ENCODE peak calls at places on chromosome 9, in five cellular contexts. W, S, A, K and C are unnamed samples.

GRCh38 chr9:99762470-99762869 is 59.2 kb upstream of the NR4A3 start:
- DNase-seq in W (no peak), S (no peak), A (no peak), K (peak), C (no peak)

GRCh38 chr9:136629001-136629878 is 33.5 kb upstream of the EGFL7 start:
- DNase-seq in W (no peak), S (peak), A (no peak), K (no peak), C (no peak)

GRCh38 chr9:35791321-35791921 is at the start of gene NPR2:
- DNase-seq in W (no peak), S (no peak), A (peak), K (no peak), C (no peak)

GRCh38 chr9:69380811-69381210 is 55.8 kb downstream of the ENTREP1 start:
- DNase-seq in W (no peak), S (no peak), A (no peak), K (no peak), C (no peak)

GRCh38 chr9:89715318-89715858 is 110.6 kb downstream of the GADD45G start:
- DNase-seq in W (no peak), S (no peak), A (no peak), K (no peak), C (no peak)

GRCh38 chr9:89750117-89750551 is 145.3 kb downstream of the GADD45G start:
- DNase-seq in W (no peak), S (no peak), A (no peak), K (no peak), C (no peak)

GRCh38 chr9:77731008-77731698 is 83.0 kb upstream of the GNA14 start:
- DNase-seq in W (no peak), S (no peak), A (no peak), K (no peak), C (no peak)

GRCh38 chr9:135253305-135254004 is 166.0 kb downstream of the OLFM1 start:
- DNase-seq in W (peak), S (no peak), A (no peak), K (no peak), C (no peak)

GRCh38 chr9:4936277-4936676 is 48.8 kb upstream of the JAK2 start:
- DNase-seq in W (no peak), S (no peak), A (no peak), K (no peak), C (no peak)

GRCh38 chr9:111481885-111482636 is 2.1 kb downstream of the ECPAS start:
- DNase-seq in W (peak), S (no peak), A (no peak), K (no peak), C (no peak)

GRCh38 chr9:15834541-15834940 is 281.7 kb downstream of the CCDC171 start:
- DNase-seq in W (no peak), S (no peak), A (no peak), K (no peak), C (no peak)

GRCh38 chr9:118650407-118650806 is 718.8 kb downstream of the BRINP1 start:
- DNase-seq in W (no peak), S (no peak), A (no peak), K (no peak), C (no peak)

GRCh38 chr9:136117291-136118060 is 1.2 kb downstream of the TMEM250 start:
- DNase-seq in W (peak), S (peak), A (no peak), K (no peak), C (no peak)

GRCh38 chr9:119333507-119334229 is 35.6 kb downstream of the BRINP1 start:
- DNase-seq in W (no peak), S (no peak), A (no peak), K (no peak), C (no peak)

GRCh38 chr9:684950-685340 is 156.6 kb upstream of the DMRT1 start:
- DNase-seq in W (no peak), S (no peak), A (no peak), K (no peak), C (no peak)

GRCh38 chr9:86368871-86369521 is 14.8 kb upstream of the TUT7 start:
- DNase-seq in W (no peak), S (no peak), A (no peak), K (no peak), C (no peak)

GRCh38 chr9:93198839-93199625 is 15.1 kb downstream of the WNK2 start:
- DNase-seq in W (no peak), S (peak), A (no peak), K (no peak), C (no peak)

GRCh38 chr9:137064880-137065164 is 5.5 kb downstream of the SAPCD2 start:
- DNase-seq in W (no peak), S (no peak), A (no peak), K (no peak), C (no peak)

GRCh38 chr9:131656356-131657030 is 83.4 kb downstream of the RAPGEF1 start:
- DNase-seq in W (no peak), S (peak), A (peak), K (peak), C (peak)

GRCh38 chr9:93894691-93895079 is 60.5 kb downstream of the BARX1 start:
- DNase-seq in W (no peak), S (peak), A (peak), K (no peak), C (no peak)

GRCh38 chr9:81396528-81396927 is 292.8 kb downstream of the TLE1 start:
- DNase-seq in W (no peak), S (no peak), A (no peak), K (no peak), C (no peak)

GRCh38 chr9:87213948-87214347 is 266.6 kb upstream of the GAS1 start:
- DNase-seq in W (no peak), S (no peak), A (no peak), K (no peak), C (no peak)

GRCh38 chr9:93303258-93303771 is 119.4 kb downstream of the WNK2 start:
- DNase-seq in W (no peak), S (no peak), A (peak), K (no peak), C (no peak)

GRCh38 chr9:73761905-73762304 is 610.2 kb downstream of the ANXA1 start:
- DNase-seq in W (no peak), S (no peak), A (no peak), K (no peak), C (peak)

GRCh38 chr9:130118841-130119520 is 53.2 kb upstream of the NCS1 start:
- DNase-seq in W (no peak), S (no peak), A (no peak), K (no peak), C (no peak)

GRCh38 chr9:98637381-98637780 is 71.4 kb downstream of the GABBR2 start:
- DNase-seq in W (no peak), S (no peak), A (no peak), K (no peak), C (no peak)

GRCh38 chr9:35736201-35736633 is 3.8 kb downstream of the CREB3 start:
- DNase-seq in W (peak), S (peak), A (no peak), K (no peak), C (peak)

GRCh38 chr9:134383148-134383547 is 56.9 kb downstream of the RXRA start:
- DNase-seq in W (no peak), S (no peak), A (no peak), K (no peak), C (no peak)

GRCh38 chr9:71487046-71487445 is 281.3 kb downstream of the CEMIP2 start:
- DNase-seq in W (no peak), S (no peak), A (peak), K (no peak), C (peak)

GRCh38 chr9:13487498-13487897 is 208.0 kb upstream of the MPDZ start:
- DNase-seq in W (no peak), S (no peak), A (no peak), K (no peak), C (no peak)

GRCh38 chr9:68711281-68711680 is 6.2 kb downstream of the PIP5K1B start:
- DNase-seq in W (no peak), S (no peak), A (no peak), K (no peak), C (no peak)

GRCh38 chr9:133726401-133727276 is 11.5 kb downstream of the SARDH start:
- DNase-seq in W (peak), S (peak), A (peak), K (no peak), C (no peak)

GRCh38 chr9:133142657-133143592 is 20.8 kb downstream of the GBGT1 start:
- DNase-seq in W (peak), S (peak), A (no peak), K (no peak), C (peak)

GRCh38 chr9:137372693-137373610 is 50.0 kb downstream of the EXD3 start:
- DNase-seq in W (no peak), S (no peak), A (peak), K (no peak), C (peak)

DNA sequence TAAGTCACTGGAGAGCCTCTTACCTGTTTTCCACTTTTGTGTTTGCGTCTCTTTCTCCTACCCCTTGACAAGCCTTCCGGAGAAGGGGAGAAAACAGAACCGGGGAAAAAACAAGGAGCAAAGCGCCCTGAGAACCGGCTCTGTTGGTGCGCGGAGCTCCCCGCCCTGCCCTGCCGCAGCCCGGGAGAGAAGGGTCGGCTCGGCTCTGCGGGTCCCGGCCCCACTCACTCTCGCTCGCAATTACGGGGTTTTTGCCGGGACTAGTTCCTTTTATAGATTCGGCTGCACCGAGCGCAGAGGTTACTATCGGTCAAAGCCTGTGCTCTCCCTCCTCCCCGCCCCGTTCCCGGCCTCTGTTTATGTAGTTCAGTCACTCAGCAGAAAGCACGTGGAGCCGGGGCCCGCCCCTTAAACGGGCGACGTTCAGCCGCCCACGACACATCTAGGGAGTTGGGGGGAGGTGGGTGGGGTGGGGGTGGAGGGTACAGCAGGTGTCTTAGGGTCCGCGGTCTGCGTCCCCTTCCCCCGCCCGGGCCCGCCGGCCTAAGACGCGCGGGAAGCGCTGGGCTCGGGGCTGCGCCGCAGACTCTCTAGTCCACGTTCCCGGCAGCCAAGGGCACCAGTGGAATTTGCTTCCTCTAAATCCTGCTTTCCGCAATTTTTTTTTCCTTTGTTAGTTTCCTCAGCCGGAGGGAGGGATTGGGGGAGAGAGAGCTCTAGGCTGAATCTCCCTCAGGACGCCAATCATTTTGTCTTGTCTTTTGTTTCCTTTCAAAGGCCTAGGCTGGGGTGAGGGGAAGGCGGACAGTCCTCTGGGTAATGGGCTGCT is at the start of gene ABCA1:
- DNase-seq in W (peak), S (peak), A (peak), K (no peak), C (peak)
- TF ChIP-seq POLR2A in W (no peak), S (peak), A (peak), K (no peak), C (peak)

DNA sequence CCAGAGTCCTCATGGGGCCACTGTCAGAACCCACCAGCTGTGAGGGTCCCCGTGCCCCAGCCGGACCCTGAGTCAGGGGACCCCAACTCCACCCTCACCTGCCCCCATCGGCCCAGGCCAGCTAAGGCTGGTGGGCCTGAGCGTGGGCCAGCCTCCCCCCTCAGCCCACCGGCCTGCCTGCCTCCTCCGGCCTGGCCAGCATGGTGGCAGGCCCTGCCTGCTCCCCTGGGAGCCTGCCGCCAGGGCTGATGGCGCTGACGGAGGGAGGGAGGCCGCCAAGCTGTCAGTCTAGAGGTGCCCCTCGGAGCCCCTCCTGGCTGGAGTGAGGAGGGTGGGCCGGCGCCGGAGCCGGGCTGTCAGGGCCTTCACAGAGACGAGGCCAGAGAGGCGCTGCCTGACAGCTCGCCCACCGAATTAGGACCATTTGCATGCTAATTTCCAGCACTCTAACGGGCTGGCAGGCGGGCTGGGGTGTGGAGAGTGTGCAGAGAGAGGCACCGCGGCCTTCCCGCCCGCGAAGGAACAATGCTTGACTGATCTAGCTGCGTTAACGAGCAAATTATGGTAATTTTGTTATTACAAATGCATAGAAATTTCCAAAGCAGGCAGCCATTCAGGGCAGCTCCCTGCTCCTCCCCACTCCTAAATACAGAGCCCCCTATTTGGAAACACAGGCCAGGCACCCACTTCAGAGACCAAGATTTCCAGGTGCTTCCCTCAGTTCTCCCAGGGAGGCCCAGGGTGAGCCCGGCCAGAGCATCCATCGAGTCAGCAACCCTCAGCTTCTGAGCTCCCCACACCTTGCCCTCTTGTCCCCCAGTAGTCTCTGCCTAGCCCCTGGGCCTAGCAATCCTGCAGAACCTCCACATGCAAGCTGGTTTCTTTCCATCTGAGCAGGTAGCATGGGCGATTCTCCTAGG is 169.3 kb downstream of the PAX5 start:
- DNase-seq in W (no peak), S (no peak), A (no peak), K (no peak), C (no peak)
- H3K4me3 ChIP-seq in W (no peak), S (no peak), A (no peak), K (no peak), C (no peak)

GRCh38 chr9:34646211-34647083 is at the start of gene GALT:
- DNase-seq in W (peak), S (peak), A (peak), K (no peak), C (peak)
- TF ChIP-seq CTCF in W (peak), S (peak), A (peak), K (peak), C (peak)

DNA sequence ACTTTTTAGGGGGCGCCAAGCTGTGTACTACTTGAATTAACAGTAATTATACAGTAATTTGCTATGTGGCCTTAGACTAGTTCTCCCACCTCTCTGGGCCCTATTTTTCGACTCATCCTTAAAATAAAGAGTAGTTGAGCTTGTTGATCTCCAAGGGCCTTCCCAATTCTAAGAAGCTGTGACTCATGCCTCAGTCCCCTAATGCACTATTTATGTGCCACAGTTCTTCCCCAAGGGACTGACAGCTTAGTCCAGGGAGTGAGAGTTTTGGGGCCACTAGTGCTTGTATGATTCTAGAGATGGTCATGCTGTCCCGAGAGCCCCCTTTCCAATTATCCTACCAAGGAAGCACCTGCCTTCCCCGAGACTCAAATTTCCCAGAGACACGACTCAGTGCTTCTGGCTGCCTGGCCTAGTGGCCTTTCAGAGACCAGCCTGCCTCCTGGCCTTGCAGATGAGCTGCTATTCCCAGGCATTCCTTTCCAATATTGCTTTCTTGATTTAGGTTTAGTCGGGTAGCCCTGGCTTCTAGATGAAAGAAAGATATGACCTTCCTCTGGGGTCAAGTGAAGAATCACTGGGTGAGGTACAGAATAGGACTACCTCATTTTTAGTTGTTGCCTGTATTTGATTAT is 149.8 kb downstream of the PAPPA start:
- DNase-seq in W (no peak), S (no peak), A (no peak), K (no peak), C (no peak)
- TF ChIP-seq POLR2A in W (no peak), S (no peak), A (no peak), K (no peak), C (no peak)

GRCh38 chr9:96854073-96854876 is at the start of gene ZNF782:
- DNase-seq in W (peak), S (peak), A (peak), K (peak), C (peak)

GRCh38 chr9:96852676-96853075 is 1.6 kb downstream of the ZNF782 start:
- DNase-seq in W (no peak), S (no peak), A (no peak), K (no peak), C (no peak)

GRCh38 chr9:96853711-96854072 is 622 bp downstream of the ZNF782 start:
- DNase-seq in W (no peak), S (no peak), A (no peak), K (no peak), C (no peak)

GRCh38 chr9:96856363-96857286 is 2.3 kb upstream of the ZNF782 start:
- DNase-seq in W (peak), S (peak), A (no peak), K (peak), C (no peak)

DNA sequence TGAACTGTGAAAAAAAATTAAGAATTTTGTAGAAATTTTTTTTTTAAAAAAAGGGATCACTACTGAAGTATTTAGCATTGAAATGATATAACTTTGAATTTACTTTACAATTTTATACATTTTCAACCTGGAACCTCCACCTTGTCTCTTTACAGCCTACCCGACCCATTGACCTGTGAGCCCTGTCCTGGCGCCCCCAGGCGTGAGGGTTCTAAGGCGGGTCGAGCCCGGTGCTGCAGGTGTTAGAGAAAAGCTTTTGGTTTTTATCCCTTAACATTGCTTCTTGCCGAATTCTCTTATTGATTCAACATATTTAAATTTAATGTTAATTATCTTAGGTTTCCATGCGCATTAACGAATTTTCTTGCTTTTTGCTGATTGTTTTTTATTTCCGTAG is 561 bp upstream of the ZNF782 start:
- DNase-seq in W (no peak), S (no peak), A (no peak), K (no peak), C (no peak)
- H3K4me3 ChIP-seq in W (no peak), S (peak), A (peak), K (peak), C (no peak)

GRCh38 chr9:121596515-121596914 is 54.9 kb upstream of the DAB2IP start:
- DNase-seq in W (no peak), S (no peak), A (no peak), K (no peak), C (no peak)

GRCh38 chr9:121599186-121599871 is 52.1 kb upstream of the DAB2IP start:
- DNase-seq in W (no peak), S (peak), A (peak), K (no peak), C (peak)

GRCh38 chr9:121597693-121598166 is 53.7 kb upstream of the DAB2IP start:
- DNase-seq in W (no peak), S (no peak), A (no peak), K (no peak), C (no peak)

GRCh38 chr9:121599872-121600585 is 51.4 kb upstream of the DAB2IP start:
- DNase-seq in W (no peak), S (no peak), A (no peak), K (no peak), C (no peak)

DNA sequence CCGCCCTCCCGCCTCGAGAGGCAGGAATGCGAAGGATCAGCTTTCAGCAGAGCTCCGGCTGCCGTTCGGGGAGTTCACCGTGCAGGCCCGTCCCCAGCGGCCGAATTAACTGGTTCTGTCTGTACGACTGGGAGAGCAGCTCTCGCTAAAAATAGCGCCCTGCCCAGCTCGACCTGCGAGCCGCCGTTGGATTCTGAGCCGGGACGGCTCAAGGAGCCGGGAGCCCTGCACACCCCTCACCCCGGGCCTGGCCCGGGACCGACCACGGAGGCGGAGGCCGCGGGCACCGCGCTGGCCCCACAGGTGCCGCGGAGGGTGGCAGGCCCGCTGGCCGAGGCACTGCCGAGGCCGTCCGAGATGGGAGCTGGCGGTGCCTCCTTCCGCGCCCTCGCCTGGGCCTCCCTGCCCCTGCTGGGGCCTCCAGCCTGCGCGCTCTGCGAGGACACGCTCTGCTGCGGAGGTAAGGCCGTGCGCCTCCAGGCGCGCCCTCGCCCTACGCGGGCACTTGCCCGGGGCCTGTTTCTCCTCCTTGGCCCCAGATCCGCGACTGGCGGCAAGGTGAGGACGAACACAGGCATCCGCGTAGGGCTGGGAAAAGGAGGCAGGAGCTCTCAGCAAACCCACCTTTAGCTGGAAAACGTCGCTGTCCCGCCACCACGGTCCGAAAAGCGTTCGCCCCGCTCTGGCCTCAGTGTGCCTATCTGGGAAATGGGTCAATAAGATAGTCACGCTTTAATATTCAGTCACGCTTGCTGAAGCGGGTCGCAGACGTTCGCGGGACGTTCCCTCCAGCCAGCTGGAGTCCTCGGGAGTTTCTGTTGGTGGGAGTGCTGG is 53.0 kb upstream of the DAB2IP start:
- DNase-seq in W (no peak), S (peak), A (peak), K (no peak), C (peak)
- TF ChIP-seq CTCF in W (no peak), S (peak), A (no peak), K (no peak), C (no peak)